ENCODE peak calls at places on chromosome 20, in ten cellular contexts. I, X, V, P, T, L, S, Y, K and C are unnamed samples.
A peak's percentile ranks its signal among the peaks of the same experiment; 100 is the strongest.

GRCh38 chr20:23234311-23235078 is 116.1 kb upstream of the NXT1 start:
- DNase-seq in I (no peak), X (no peak), V (peak; percentile 56), P (no peak), T (no peak), L (no peak), S (no peak), Y (no peak), K (no peak), C (no peak)

GRCh38 chr20:38426006-38426405 is 9.1 kb downstream of the SNHG17 start:
- DNase-seq in I (peak; percentile 68), X (no peak), V (peak; percentile 87), P (no peak), T (no peak), L (peak; percentile 80), S (peak; percentile 22), Y (peak; percentile 79), K (no peak), C (peak; percentile 77)

GRCh38 chr20:8342401-8342800 is 210.3 kb downstream of the PLCB1 start:
- DNase-seq in I (no peak), X (no peak), V (no peak), P (no peak), T (no peak), L (no peak), S (no peak), Y (no peak), K (no peak), C (no peak)

GRCh38 chr20:44904377-44904776 is 5.5 kb upstream of the PABPC1L start:
- DNase-seq in I (no peak), X (no peak), V (no peak), P (no peak), T (no peak), L (no peak), S (no peak), Y (no peak), K (no peak), C (peak; percentile 25)

GRCh38 chr20:25048519-25048952 is 9.4 kb downstream of the ACSS1 start:
- DNase-seq in I (no peak), X (no peak), V (no peak), P (peak; percentile 64), T (no peak), L (no peak), S (no peak), Y (no peak), K (peak; percentile 23), C (no peak)

GRCh38 chr20:24842591-24843442 is 106.3 kb upstream of the CST7 start:
- DNase-seq in I (no peak), X (no peak), V (no peak), P (no peak), T (no peak), L (no peak), S (no peak), Y (no peak), K (no peak), C (no peak)

GRCh38 chr20:56987992-56988391 is 278.4 kb downstream of the BMP7 start:
- DNase-seq in I (no peak), X (no peak), V (no peak), P (no peak), T (no peak), L (peak; percentile 80), S (no peak), Y (peak; percentile 11), K (peak; percentile 63), C (no peak)

GRCh38 chr20:57504411-57504810 is 20.5 kb downstream of the CTCFL start:
- DNase-seq in I (no peak), X (no peak), V (no peak), P (no peak), T (no peak), L (no peak), S (no peak), Y (no peak), K (no peak), C (no peak)

GRCh38 chr20:41618807-41619294 is 674 bp upstream of the CHD6 start:
- DNase-seq in I (peak; percentile 50), X (no peak), V (no peak), P (no peak), T (no peak), L (no peak), S (peak; percentile 6), Y (no peak), K (no peak), C (no peak)

GRCh38 chr20:19009071-19009688 is 195.6 kb downstream of the SCP2D1 start:
- DNase-seq in I (no peak), X (no peak), V (no peak), P (no peak), T (no peak), L (no peak), S (no peak), Y (no peak), K (no peak), C (no peak)

GRCh38 chr20:35663813-35664543 is 722 bp downstream of the CPNE1 start:
- DNase-seq in I (peak; percentile 67), X (peak; percentile 6), V (no peak), P (peak; percentile 57), T (no peak), L (peak; percentile 28), S (peak; percentile 76), Y (peak; percentile 28), K (peak; percentile 44), C (peak; percentile 27)

GRCh38 chr20:51206032-51206662 is 183.2 kb upstream of the KCNG1 start:
- DNase-seq in I (no peak), X (peak; percentile 21), V (no peak), P (no peak), T (no peak), L (no peak), S (no peak), Y (no peak), K (no peak), C (no peak)

GRCh38 chr20:23362392-23363256 is 642 bp downstream of the GZF1 start:
- DNase-seq in I (peak; percentile 55), X (no peak), V (peak; percentile 13), P (peak; percentile 77), T (no peak), L (peak; percentile 31), S (peak; percentile 34), Y (peak; percentile 38), K (no peak), C (peak; percentile 9)

GRCh38 chr20:598133-598881 is 11.8 kb downstream of the TCF15 start:
- DNase-seq in I (no peak), X (no peak), V (no peak), P (peak; percentile 70), T (no peak), L (no peak), S (no peak), Y (no peak), K (no peak), C (no peak)

GRCh38 chr20:58569211-58570125 is 54.3 kb upstream of the APCDD1L start:
- DNase-seq in I (no peak), X (no peak), V (no peak), P (no peak), T (no peak), L (no peak), S (no peak), Y (no peak), K (no peak), C (no peak)

GRCh38 chr20:50039706-50040431 is 57.1 kb downstream of the SNAI1 start:
- DNase-seq in I (no peak), X (no peak), V (no peak), P (no peak), T (no peak), L (no peak), S (no peak), Y (no peak), K (no peak), C (no peak)

GRCh38 chr20:378961-379336 is 1.6 kb upstream of the TRIB3 start:
- DNase-seq in I (no peak), X (no peak), V (no peak), P (no peak), T (no peak), L (no peak), S (no peak), Y (no peak), K (no peak), C (no peak)

GRCh38 chr20:1674990-1675389 is 17.4 kb upstream of the SIRPG start:
- DNase-seq in I (no peak), X (no peak), V (no peak), P (no peak), T (no peak), L (no peak), S (no peak), Y (no peak), K (no peak), C (no peak)

GRCh38 chr20:59723607-59724456 is 119.5 kb downstream of the PHACTR3 start:
- DNase-seq in I (peak; percentile 23), X (no peak), V (no peak), P (no peak), T (no peak), L (no peak), S (no peak), Y (no peak), K (no peak), C (no peak)

GRCh38 chr20:52305029-52305645 is 113.6 kb upstream of the ZFP64 start:
- DNase-seq in I (no peak), X (no peak), V (no peak), P (no peak), T (no peak), L (peak; percentile 24), S (no peak), Y (no peak), K (no peak), C (no peak)

GRCh38 chr20:53643031-53643832 is 49.6 kb upstream of the ZNF217 start:
- DNase-seq in I (peak; percentile 87), X (peak; percentile 57), V (peak; percentile 83), P (no peak), T (no peak), L (peak; percentile 94), S (peak; percentile 82), Y (peak; percentile 73), K (peak; percentile 98), C (peak; percentile 67)

GRCh38 chr20:1819311-1820136 is 75.7 kb upstream of the SIRPA start:
- DNase-seq in I (no peak), X (no peak), V (no peak), P (no peak), T (no peak), L (no peak), S (no peak), Y (no peak), K (no peak), C (no peak)

GRCh38 chr20:46056970-46057855 is 28.2 kb downstream of the SLC12A5 start:
- DNase-seq in I (no peak), X (no peak), V (peak; percentile 49), P (peak; percentile 75), T (no peak), L (no peak), S (peak; percentile 41), Y (peak; percentile 53), K (no peak), C (no peak)

GRCh38 chr20:46078954-46079353 is 10.8 kb downstream of the NCOA5 start:
- DNase-seq in I (no peak), X (no peak), V (no peak), P (no peak), T (no peak), L (no peak), S (no peak), Y (no peak), K (peak; percentile 27), C (no peak)

GRCh38 chr20:3239026-3239866 is at the start of gene SLC4A11:
- DNase-seq in I (peak; percentile 84), X (peak; percentile 54), V (peak; percentile 47), P (peak; percentile 72), T (no peak), L (peak; percentile 72), S (peak; percentile 33), Y (peak; percentile 68), K (peak; percentile 63), C (no peak)

GRCh38 chr20:35458388-35458787 is 3.0 kb downstream of the CEP250 start:
- DNase-seq in I (no peak), X (no peak), V (no peak), P (no peak), T (no peak), L (no peak), S (no peak), Y (no peak), K (no peak), C (no peak)

GRCh38 chr20:12699374-12700228 is 309.2 kb upstream of the SPTLC3 start:
- DNase-seq in I (no peak), X (no peak), V (no peak), P (no peak), T (no peak), L (no peak), S (no peak), Y (no peak), K (no peak), C (no peak)

GRCh38 chr20:57552471-57552870 is 8.4 kb upstream of the PCK1 start:
- DNase-seq in I (no peak), X (no peak), V (no peak), P (no peak), T (no peak), L (no peak), S (no peak), Y (no peak), K (no peak), C (no peak)